ENCODE peak calls at places on chromosomes 5 and 9, in nine cellular contexts. One of them, this sample, is unnamed.

GRCh38 chr9:87657190-87657589 is 68.7 kb upstream of the CTSL start:
- DNase-seq in Daoy: peak
- DNase-seq in NCI-H460: no peak
- DNase-seq in NT2/D1: no peak
- DNase-seq in aorta: no peak
- DNase-seq in Kasumi-1: no peak
- DNase-seq in stimulated activated naive B cell treated with anti-CD40 and anti-IgM and Interleukin-4, amounts not matched to agents 10 μg/mL and 1 μg/mL and 100 μg/mL, for 72 hours: no peak
- DNase-seq in caudate nucleus: no peak
- DNase-seq in astrocyte of the hippocampus: no peak
- DNase-seq in this sample: no peak

GRCh38 chr5:151234476-151235238 is 10.8 kb upstream of the CCDC69 start:
- DNase-seq in NT2/D1: no peak
- DNase-seq in Kasumi-1: no peak
- DNase-seq in caudate nucleus: no peak
- DNase-seq in Daoy: no peak
- DNase-seq in astrocyte of the hippocampus: peak
- DNase-seq in aorta: no peak
- DNase-seq in stimulated activated naive B cell treated with anti-CD40 and anti-IgM and Interleukin-4, amounts not matched to agents 10 μg/mL and 1 μg/mL and 100 μg/mL, for 72 hours: peak
- DNase-seq in NCI-H460: no peak
- DNase-seq in this sample: peak

GRCh38 chr9:72526901-72527800 is 5.7 kb downstream of the TMC1 start:
- DNase-seq in aorta: peak
- DNase-seq in NCI-H460: peak
- DNase-seq in stimulated activated naive B cell treated with anti-CD40 and anti-IgM and Interleukin-4, amounts not matched to agents 10 μg/mL and 1 μg/mL and 100 μg/mL, for 72 hours: peak
- DNase-seq in Daoy: peak
- DNase-seq in Kasumi-1: peak
- DNase-seq in NT2/D1: peak
- DNase-seq in astrocyte of the hippocampus: peak
- DNase-seq in caudate nucleus: peak
- DNase-seq in this sample: peak

GRCh38 chr9:132877818-132878694 is at the start of gene AK8:
- DNase-seq in caudate nucleus: peak
- DNase-seq in astrocyte of the hippocampus: peak
- DNase-seq in aorta: peak
- DNase-seq in Daoy: peak
- DNase-seq in NCI-H460: peak
- DNase-seq in Kasumi-1: peak
- DNase-seq in NT2/D1: peak
- DNase-seq in stimulated activated naive B cell treated with anti-CD40 and anti-IgM and Interleukin-4, amounts not matched to agents 10 μg/mL and 1 μg/mL and 100 μg/mL, for 72 hours: peak
- DNase-seq in this sample: peak

GRCh38 chr5:83475540-83476469 is 4.3 kb downstream of the VCAN start:
- DNase-seq in NT2/D1: no peak
- DNase-seq in aorta: no peak
- DNase-seq in Kasumi-1: no peak
- DNase-seq in NCI-H460: no peak
- DNase-seq in caudate nucleus: no peak
- DNase-seq in stimulated activated naive B cell treated with anti-CD40 and anti-IgM and Interleukin-4, amounts not matched to agents 10 μg/mL and 1 μg/mL and 100 μg/mL, for 72 hours: no peak
- DNase-seq in Daoy: peak
- DNase-seq in astrocyte of the hippocampus: peak
- DNase-seq in this sample: no peak

GRCh38 chr5:181190711-181191525 is 14.1 kb downstream of the TRIM7 start:
- DNase-seq in Daoy: peak
- DNase-seq in aorta: peak
- DNase-seq in caudate nucleus: no peak
- DNase-seq in astrocyte of the hippocampus: peak
- DNase-seq in Kasumi-1: no peak
- DNase-seq in NT2/D1: no peak
- DNase-seq in stimulated activated naive B cell treated with anti-CD40 and anti-IgM and Interleukin-4, amounts not matched to agents 10 μg/mL and 1 μg/mL and 100 μg/mL, for 72 hours: peak
- DNase-seq in NCI-H460: no peak
- DNase-seq in this sample: no peak

GRCh38 chr9:86843182-86843581 is 104.1 kb downstream of the GAS1 start:
- DNase-seq in NT2/D1: no peak
- DNase-seq in aorta: no peak
- DNase-seq in caudate nucleus: no peak
- DNase-seq in astrocyte of the hippocampus: peak
- DNase-seq in Kasumi-1: no peak
- DNase-seq in Daoy: no peak
- DNase-seq in NCI-H460: no peak
- DNase-seq in stimulated activated naive B cell treated with anti-CD40 and anti-IgM and Interleukin-4, amounts not matched to agents 10 μg/mL and 1 μg/mL and 100 μg/mL, for 72 hours: no peak
- DNase-seq in this sample: no peak

GRCh38 chr5:178338750-178339144 is 106.1 kb upstream of the PHYKPL start:
- DNase-seq in NT2/D1: no peak
- DNase-seq in Kasumi-1: no peak
- DNase-seq in stimulated activated naive B cell treated with anti-CD40 and anti-IgM and Interleukin-4, amounts not matched to agents 10 μg/mL and 1 μg/mL and 100 μg/mL, for 72 hours: no peak
- DNase-seq in caudate nucleus: no peak
- DNase-seq in aorta: no peak
- DNase-seq in Daoy: no peak
- DNase-seq in NCI-H460: no peak
- DNase-seq in astrocyte of the hippocampus: no peak
- DNase-seq in this sample: peak

GRCh38 chr5:62522811-62523210 is 55.8 kb upstream of the LRRC70 start:
- DNase-seq in stimulated activated naive B cell treated with anti-CD40 and anti-IgM and Interleukin-4, amounts not matched to agents 10 μg/mL and 1 μg/mL and 100 μg/mL, for 72 hours: no peak
- DNase-seq in astrocyte of the hippocampus: no peak
- DNase-seq in caudate nucleus: no peak
- DNase-seq in NT2/D1: no peak
- DNase-seq in Daoy: no peak
- DNase-seq in aorta: no peak
- DNase-seq in NCI-H460: no peak
- DNase-seq in Kasumi-1: no peak
- DNase-seq in this sample: no peak

GRCh38 chr5:119943148-119943547 is 313.8 kb downstream of the FAM170A start:
- DNase-seq in NCI-H460: no peak
- DNase-seq in aorta: no peak
- DNase-seq in caudate nucleus: no peak
- DNase-seq in NT2/D1: no peak
- DNase-seq in astrocyte of the hippocampus: peak
- DNase-seq in stimulated activated naive B cell treated with anti-CD40 and anti-IgM and Interleukin-4, amounts not matched to agents 10 μg/mL and 1 μg/mL and 100 μg/mL, for 72 hours: no peak
- DNase-seq in Daoy: no peak
- DNase-seq in Kasumi-1: peak
- DNase-seq in this sample: no peak

GRCh38 chr9:77896269-77897245 is 135.1 kb downstream of the GNAQ start:
- DNase-seq in aorta: no peak
- DNase-seq in Daoy: no peak
- DNase-seq in caudate nucleus: no peak
- DNase-seq in NCI-H460: no peak
- DNase-seq in NT2/D1: no peak
- DNase-seq in astrocyte of the hippocampus: peak
- DNase-seq in Kasumi-1: peak
- DNase-seq in stimulated activated naive B cell treated with anti-CD40 and anti-IgM and Interleukin-4, amounts not matched to agents 10 μg/mL and 1 μg/mL and 100 μg/mL, for 72 hours: no peak
- DNase-seq in this sample: peak

GRCh38 chr5:57986746-57987145 is 473.1 kb downstream of the PLK2 start:
- DNase-seq in astrocyte of the hippocampus: peak
- DNase-seq in stimulated activated naive B cell treated with anti-CD40 and anti-IgM and Interleukin-4, amounts not matched to agents 10 μg/mL and 1 μg/mL and 100 μg/mL, for 72 hours: no peak
- DNase-seq in aorta: no peak
- DNase-seq in NT2/D1: no peak
- DNase-seq in Kasumi-1: no peak
- DNase-seq in NCI-H460: no peak
- DNase-seq in caudate nucleus: no peak
- DNase-seq in Daoy: peak
- DNase-seq in this sample: no peak

GRCh38 chr5:4520557-4520956 is 619.6 kb upstream of the ADAMTS16 start:
- DNase-seq in Daoy: no peak
- DNase-seq in caudate nucleus: no peak
- DNase-seq in aorta: no peak
- DNase-seq in NCI-H460: no peak
- DNase-seq in stimulated activated naive B cell treated with anti-CD40 and anti-IgM and Interleukin-4, amounts not matched to agents 10 μg/mL and 1 μg/mL and 100 μg/mL, for 72 hours: no peak
- DNase-seq in NT2/D1: no peak
- DNase-seq in astrocyte of the hippocampus: no peak
- DNase-seq in Kasumi-1: no peak
- DNase-seq in this sample: no peak

GRCh38 chr5:177469061-177469628 is 4.3 kb downstream of the DBN1 start:
- DNase-seq in astrocyte of the hippocampus: peak
- DNase-seq in caudate nucleus: peak
- DNase-seq in Daoy: no peak
- DNase-seq in NCI-H460: no peak
- DNase-seq in aorta: peak
- DNase-seq in NT2/D1: no peak
- DNase-seq in Kasumi-1: no peak
- DNase-seq in stimulated activated naive B cell treated with anti-CD40 and anti-IgM and Interleukin-4, amounts not matched to agents 10 μg/mL and 1 μg/mL and 100 μg/mL, for 72 hours: no peak
- DNase-seq in this sample: peak

GRCh38 chr9:969310-969692 is 7.2 kb upstream of the DMRT3 start:
- DNase-seq in astrocyte of the hippocampus: no peak
- DNase-seq in NCI-H460: no peak
- DNase-seq in Daoy: no peak
- DNase-seq in NT2/D1: no peak
- DNase-seq in stimulated activated naive B cell treated with anti-CD40 and anti-IgM and Interleukin-4, amounts not matched to agents 10 μg/mL and 1 μg/mL and 100 μg/mL, for 72 hours: no peak
- DNase-seq in Kasumi-1: no peak
- DNase-seq in caudate nucleus: no peak
- DNase-seq in aorta: no peak
- DNase-seq in this sample: no peak

GRCh38 chr9:86488345-86488744 is 134.1 kb upstream of the TUT7 start:
- DNase-seq in Daoy: no peak
- DNase-seq in NT2/D1: no peak
- DNase-seq in astrocyte of the hippocampus: no peak
- DNase-seq in Kasumi-1: no peak
- DNase-seq in aorta: no peak
- DNase-seq in stimulated activated naive B cell treated with anti-CD40 and anti-IgM and Interleukin-4, amounts not matched to agents 10 μg/mL and 1 μg/mL and 100 μg/mL, for 72 hours: no peak
- DNase-seq in caudate nucleus: no peak
- DNase-seq in NCI-H460: no peak
- DNase-seq in this sample: no peak

GRCh38 chr5:146107901-146108300 is 2.5 kb upstream of the PLAC8L1 start:
- DNase-seq in Kasumi-1: no peak
- DNase-seq in NCI-H460: no peak
- DNase-seq in astrocyte of the hippocampus: peak
- DNase-seq in aorta: no peak
- DNase-seq in NT2/D1: no peak
- DNase-seq in Daoy: no peak
- DNase-seq in caudate nucleus: no peak
- DNase-seq in stimulated activated naive B cell treated with anti-CD40 and anti-IgM and Interleukin-4, amounts not matched to agents 10 μg/mL and 1 μg/mL and 100 μg/mL, for 72 hours: no peak
- DNase-seq in this sample: no peak

GRCh38 chr5:140261403-140262171 is 41.3 kb downstream of the PFDN1 start:
- DNase-seq in Kasumi-1: peak
- DNase-seq in NCI-H460: peak
- DNase-seq in aorta: no peak
- DNase-seq in caudate nucleus: no peak
- DNase-seq in stimulated activated naive B cell treated with anti-CD40 and anti-IgM and Interleukin-4, amounts not matched to agents 10 μg/mL and 1 μg/mL and 100 μg/mL, for 72 hours: no peak
- DNase-seq in NT2/D1: no peak
- DNase-seq in Daoy: peak
- DNase-seq in astrocyte of the hippocampus: peak
- DNase-seq in this sample: peak

GRCh38 chr9:35907732-35908483 is 1.4 kb upstream of the SPAAR start:
- DNase-seq in NT2/D1: peak
- DNase-seq in NCI-H460: peak
- DNase-seq in astrocyte of the hippocampus: peak
- DNase-seq in caudate nucleus: no peak
- DNase-seq in Kasumi-1: peak
- DNase-seq in Daoy: peak
- DNase-seq in aorta: peak
- DNase-seq in stimulated activated naive B cell treated with anti-CD40 and anti-IgM and Interleukin-4, amounts not matched to agents 10 μg/mL and 1 μg/mL and 100 μg/mL, for 72 hours: no peak
- DNase-seq in this sample: peak

GRCh38 chr9:126611592-126612328 is 2.0 kb upstream of the LMX1B start:
- DNase-seq in caudate nucleus: peak
- DNase-seq in stimulated activated naive B cell treated with anti-CD40 and anti-IgM and Interleukin-4, amounts not matched to agents 10 μg/mL and 1 μg/mL and 100 μg/mL, for 72 hours: peak
- DNase-seq in Kasumi-1: peak
- DNase-seq in astrocyte of the hippocampus: peak
- DNase-seq in aorta: peak
- DNase-seq in Daoy: peak
- DNase-seq in NCI-H460: peak
- DNase-seq in NT2/D1: peak
- DNase-seq in this sample: peak

GRCh38 chr5:124670672-124671592 is 75.5 kb downstream of the ZNF608 start:
- DNase-seq in Daoy: no peak
- DNase-seq in aorta: no peak
- DNase-seq in Kasumi-1: no peak
- DNase-seq in NCI-H460: no peak
- DNase-seq in NT2/D1: no peak
- DNase-seq in caudate nucleus: no peak
- DNase-seq in astrocyte of the hippocampus: no peak
- DNase-seq in stimulated activated naive B cell treated with anti-CD40 and anti-IgM and Interleukin-4, amounts not matched to agents 10 μg/mL and 1 μg/mL and 100 μg/mL, for 72 hours: no peak
- DNase-seq in this sample: no peak

GRCh38 chr5:17694922-17695321 is 60.7 kb downstream of the TAF11L14 start:
- DNase-seq in astrocyte of the hippocampus: no peak
- DNase-seq in Kasumi-1: no peak
- DNase-seq in NT2/D1: no peak
- DNase-seq in aorta: no peak
- DNase-seq in stimulated activated naive B cell treated with anti-CD40 and anti-IgM and Interleukin-4, amounts not matched to agents 10 μg/mL and 1 μg/mL and 100 μg/mL, for 72 hours: no peak
- DNase-seq in NCI-H460: peak
- DNase-seq in caudate nucleus: no peak
- DNase-seq in Daoy: no peak
- DNase-seq in this sample: no peak

GRCh38 chr9:114047717-114048116 is 30.4 kb downstream of the AMBP start:
- DNase-seq in aorta: no peak
- DNase-seq in stimulated activated naive B cell treated with anti-CD40 and anti-IgM and Interleukin-4, amounts not matched to agents 10 μg/mL and 1 μg/mL and 100 μg/mL, for 72 hours: no peak
- DNase-seq in caudate nucleus: no peak
- DNase-seq in astrocyte of the hippocampus: peak
- DNase-seq in NCI-H460: peak
- DNase-seq in Kasumi-1: peak
- DNase-seq in Daoy: no peak
- DNase-seq in NT2/D1: peak
- DNase-seq in this sample: no peak

GRCh38 chr5:1521671-1522600 is 1.8 kb downstream of the LPCAT1 start:
- DNase-seq in astrocyte of the hippocampus: peak
- DNase-seq in Daoy: peak
- DNase-seq in aorta: peak
- DNase-seq in Kasumi-1: peak
- DNase-seq in caudate nucleus: no peak
- DNase-seq in NT2/D1: no peak
- DNase-seq in NCI-H460: no peak
- DNase-seq in stimulated activated naive B cell treated with anti-CD40 and anti-IgM and Interleukin-4, amounts not matched to agents 10 μg/mL and 1 μg/mL and 100 μg/mL, for 72 hours: peak
- DNase-seq in this sample: peak